ENCODE peak calls at places on chromosomes 4 and X, in six cellular contexts. S is mammary epithelial cell, M is lower lobe of right lung, C is left lung, W is AG04450, B is fibroblast of mammary gland. L is an unnamed sample.

GRCh38 chrX:39012561-39013209 is 211.4 kb downstream of the MID1IP1 start:
- DNase-seq in B (peak), M (no peak), C (no peak), W (no peak), S (no peak), L (peak)

GRCh38 chr4:57053508-57053907 is 56.7 kb downstream of the IGFBP7 start:
- DNase-seq in W (no peak), S (peak), M (no peak), C (no peak), B (peak), L (peak)

GRCh38 chrX:154368630-154369452 is 5.6 kb downstream of the FLNA start:
- DNase-seq in W (peak), B (peak), C (peak), S (peak), M (peak), L (peak)

GRCh38 chr4:128153795-128154194 is 92.7 kb downstream of the LARP1B start:
- DNase-seq in C (no peak), S (no peak), W (no peak), B (no peak), M (no peak), L (no peak)

GRCh38 chrX:15055146-15055930 is 182.1 kb downstream of the MOSPD2 start:
- DNase-seq in C (no peak), S (peak), B (no peak), W (no peak), M (no peak), L (peak)

GRCh38 chr4:139389102-139389501 is 64.8 kb upstream of the RAB33B start:
- DNase-seq in M (no peak), W (no peak), B (no peak), C (no peak), S (no peak), L (no peak)

GRCh38 chrX:20362268-20363002 is 95.7 kb upstream of the RPS6KA3 start:
- DNase-seq in B (peak), C (no peak), W (no peak), S (no peak), M (no peak), L (peak)

GRCh38 chrX:119042040-119042439 is 30.8 kb upstream of the CT47C1 start:
- DNase-seq in C (no peak), S (no peak), W (no peak), B (no peak), M (no peak), L (no peak)

GRCh38 chr4:186189656-186190055 is 1.7 kb upstream of the CYP4V2 start:
- DNase-seq in W (no peak), M (no peak), B (no peak), C (no peak), S (no peak), L (no peak)

GRCh38 chr4:107757860-107758476 is 37.9 kb upstream of the PAPSS1 start:
- DNase-seq in W (peak), M (no peak), C (no peak), S (no peak), B (peak), L (peak)

GRCh38 chr4:8754634-8755589 is 116.7 kb downstream of the HMX1 start:
- DNase-seq in C (peak), W (no peak), B (no peak), M (peak), S (no peak), L (no peak)

GRCh38 chr4:38069271-38069760 is 109.1 kb downstream of the PTTG2 start:
- DNase-seq in S (peak), M (no peak), W (peak), C (peak), B (peak), L (peak)

GRCh38 chr4:53694666-53695065 is 103.4 kb upstream of the LNX1 start:
- DNase-seq in W (no peak), S (no peak), M (no peak), B (no peak), C (no peak), L (no peak)

GRCh38 chr4:78543424-78544238 is 7.9 kb upstream of the ANXA3 start:
- DNase-seq in C (no peak), W (no peak), S (no peak), B (no peak), M (no peak), L (peak)

GRCh38 chr4:20095805-20096541 is 155.7 kb upstream of the SLIT2 start:
- DNase-seq in W (no peak), C (no peak), M (no peak), B (no peak), S (no peak), L (no peak)

GRCh38 chr4:14218641-14219040 is 591.1 kb upstream of the BOD1L1 start:
- DNase-seq in W (no peak), S (peak), B (no peak), M (no peak), C (no peak), L (no peak)

GRCh38 chr4:56611501-56611900 is 69.6 kb downstream of the HOPX start:
- DNase-seq in S (no peak), C (no peak), M (no peak), B (peak), W (no peak), L (peak)

GRCh38 chr4:7358100-7358735 is 76.5 kb downstream of the PSAPL1 start:
- DNase-seq in M (no peak), B (peak), C (peak), S (peak), W (peak), L (peak)

GRCh38 chrX:19964017-19964710 is 26.7 kb downstream of the BCLAF3 start:
- DNase-seq in B (peak), W (no peak), S (peak), C (no peak), M (no peak), L (no peak)

GRCh38 chr4:136687118-136687517 is 845.2 kb downstream of the PCDH18 start:
- DNase-seq in B (no peak), C (no peak), W (no peak), M (no peak), S (no peak), L (peak)
- TF ChIP-seq CTCF in B (peak), C (no peak), W (peak), M (no peak), S (no peak), L (peak)

GRCh38 chrX:80026116-80026515 is 11.6 kb downstream of the TBX22 start:
- DNase-seq in M (no peak), W (no peak), S (no peak), B (no peak), C (no peak), L (no peak)

GRCh38 chrX:80016182-80016581 is 1.6 kb downstream of the TBX22 start:
- DNase-seq in C (no peak), M (no peak), B (no peak), S (no peak), W (no peak), L (no peak)

GRCh38 chrX:80022363-80023031 is 7.9 kb downstream of the TBX22 start:
- DNase-seq in M (no peak), W (no peak), B (no peak), C (no peak), S (no peak), L (no peak)

GRCh38 chrX:80021611-80022010 is 7.1 kb downstream of the TBX22 start:
- DNase-seq in S (no peak), C (no peak), W (no peak), B (no peak), M (no peak), L (no peak)
- H3K4me3 ChIP-seq in S (no peak), C (no peak), W (no peak), B (no peak), M (no peak), L (no peak)

GRCh38 chrX:102651968-102652744 is 873 bp downstream of the GPRASP1 start:
- DNase-seq in M (no peak), W (no peak), B (peak), C (no peak), S (no peak), L (peak)
- TF ChIP-seq CTCF in M (peak), W (peak), B (peak), C (peak), S (no peak), L (peak)

GRCh38 chrX:132748909-132749308 is 209.5 kb downstream of the HS6ST2 start:
- DNase-seq in B (no peak), C (no peak), S (no peak), W (no peak), M (no peak), L (no peak)

GRCh38 chrX:132748268-132748667 is 210.2 kb downstream of the HS6ST2 start:
- DNase-seq in W (no peak), M (no peak), C (no peak), S (no peak), B (no peak), L (no peak)

GRCh38 chrX:132751043-132751690 is 207.3 kb downstream of the HS6ST2 start:
- DNase-seq in B (no peak), W (no peak), S (no peak), C (no peak), M (no peak), L (no peak)

GRCh38 chrX:132749406-132749805 is 209.0 kb downstream of the HS6ST2 start:
- DNase-seq in M (no peak), W (no peak), S (no peak), B (no peak), C (no peak), L (no peak)

DNA sequence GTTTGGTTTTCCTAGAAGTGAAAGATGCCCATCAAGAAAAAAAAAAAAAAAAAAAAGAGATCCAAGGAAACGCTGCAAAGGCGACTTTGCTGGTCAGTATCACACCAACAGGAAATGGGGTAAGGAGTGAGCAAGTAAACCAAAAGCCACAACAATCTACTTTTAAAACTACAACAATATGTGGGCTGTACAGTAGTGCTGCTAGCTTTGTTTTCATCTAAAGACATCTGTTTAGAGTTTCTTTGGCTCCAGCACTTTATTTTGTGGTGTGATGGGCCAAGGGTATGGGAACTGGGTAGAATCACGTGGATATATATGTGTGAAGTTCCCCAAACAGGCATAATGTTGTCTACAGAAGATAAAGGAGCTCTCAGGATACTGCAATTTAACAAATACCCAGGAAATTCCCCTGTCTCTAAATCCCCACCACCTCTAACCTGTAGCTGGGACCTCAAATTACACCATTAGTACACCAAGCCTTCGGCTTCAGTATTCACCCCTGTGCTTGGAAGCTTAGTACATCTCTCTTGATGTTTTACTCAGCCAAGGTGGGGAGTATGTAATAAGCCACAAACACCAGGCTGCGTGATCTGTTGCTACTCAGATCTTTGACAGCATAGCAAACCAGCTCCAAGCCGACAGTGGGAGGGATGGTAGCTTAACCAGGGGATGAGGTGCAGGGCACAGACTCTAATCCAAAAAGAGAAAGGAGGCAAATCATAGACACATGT is 208.0 kb downstream of the HS6ST2 start:
- DNase-seq in M (no peak), W (no peak), C (no peak), B (no peak), S (no peak), L (no peak)
- H3K4me3 ChIP-seq in M (no peak), W (no peak), C (no peak), B (no peak), S (no peak), L (no peak)

DNA sequence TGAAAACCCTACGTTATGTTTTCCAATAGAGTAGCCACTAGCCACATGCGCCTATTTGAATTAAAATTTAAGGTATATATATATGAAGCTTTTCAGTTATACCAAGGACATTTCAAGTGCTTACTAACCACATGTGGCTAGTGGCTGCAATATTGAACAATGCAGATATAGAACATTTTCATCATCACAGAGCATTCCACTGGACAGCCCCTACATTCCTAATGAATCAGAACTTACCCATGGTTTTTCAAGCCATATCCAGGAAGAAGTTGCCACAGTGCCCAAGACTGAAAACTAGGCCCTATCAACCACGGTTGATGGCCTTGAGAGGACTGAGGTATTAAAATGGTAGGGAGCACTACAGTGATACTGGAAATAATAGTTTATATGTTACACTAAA is 29.7 kb downstream of the NEK1 start:
- DNase-seq in C (no peak), W (no peak), S (peak), M (no peak), B (peak), L (peak)
- TF ChIP-seq CTCF in C (no peak), W (no peak), S (no peak), M (no peak), B (no peak), L (no peak)

GRCh38 chr4:17814140-17814539 is 3.4 kb downstream of the NCAPG start:
- DNase-seq in W (no peak), S (no peak), M (no peak), C (no peak), B (peak), L (peak)

GRCh38 chr4:17810260-17811077 is at the start of the genes DCAF16 and NCAPG:
- DNase-seq in M (peak), B (peak), S (peak), W (peak), C (peak), L (peak)

GRCh38 chr4:17811078-17811603 is 362 bp downstream of the NCAPG start:
- DNase-seq in B (peak), S (no peak), C (peak), W (no peak), M (no peak), L (no peak)

GRCh38 chr4:17812801-17813200 is 2.0 kb downstream of the NCAPG start:
- DNase-seq in B (peak), W (no peak), C (no peak), M (no peak), S (no peak), L (peak)

GRCh38 chr4:17812125-17812524 is 1.3 kb downstream of the NCAPG start:
- DNase-seq in W (no peak), S (no peak), C (no peak), M (no peak), B (no peak), L (no peak)
- H3K4me3 ChIP-seq in W (peak), S (peak), C (no peak), M (no peak), B (peak), L (peak)

DNA sequence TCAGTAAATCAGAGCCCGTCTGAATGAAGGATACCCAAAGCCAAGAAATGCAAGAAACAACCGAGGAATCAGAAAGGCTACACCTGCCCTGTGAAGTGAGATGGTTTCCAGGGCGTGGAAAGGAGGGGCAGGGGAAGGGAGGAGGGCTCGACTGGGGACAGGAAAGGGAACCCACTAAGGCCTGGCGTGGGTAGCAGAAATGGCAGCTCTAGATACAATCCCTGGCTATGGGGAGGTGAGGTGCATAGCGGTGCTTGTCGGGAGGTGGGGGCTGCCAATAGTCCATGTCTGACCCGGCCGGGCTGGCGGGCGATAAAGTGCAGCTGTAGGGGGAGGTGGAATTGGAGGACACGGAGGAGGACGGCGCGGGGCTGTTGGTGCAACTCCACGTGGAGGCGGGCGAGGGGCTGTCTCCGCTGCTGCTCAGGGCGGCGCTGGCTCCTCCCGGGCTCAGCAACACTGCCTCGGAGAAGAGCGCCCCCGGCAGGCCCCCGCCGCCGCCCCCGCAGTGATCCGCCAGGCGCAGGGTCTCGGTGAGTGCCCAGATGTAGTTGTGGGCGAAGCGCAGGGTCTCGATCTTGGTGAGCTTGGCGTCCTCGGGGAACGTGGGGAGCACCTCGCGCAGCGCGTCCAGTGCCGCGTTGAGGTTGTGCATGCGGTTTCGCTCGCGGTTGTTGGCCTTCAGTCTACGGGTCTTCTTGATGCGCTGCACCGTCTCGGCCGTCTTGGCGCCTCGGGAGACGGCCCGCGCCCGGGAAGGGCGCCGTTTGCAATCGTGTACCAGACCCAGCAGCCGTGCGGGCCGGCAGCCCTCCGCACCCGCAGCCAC is 1.3 kb downstream of the NEUROG2 start:
- DNase-seq in W (no peak), S (no peak), M (no peak), C (no peak), B (peak), L (no peak)
- TF ChIP-seq CTCF in W (no peak), S (no peak), M (no peak), C (no peak), B (no peak), L (no peak)